ENCODE peak calls at places on chromosomes 11 and 22, in five cellular contexts. One of them, this sample, is unnamed.

GRCh38 chr22:45688606-45689080 is 17.0 kb downstream of the ATXN10 start:
- DNase-seq in aorta: no peak
- DNase-seq in EL: peak
- DNase-seq in sigmoid colon: no peak
- DNase-seq in ELR: peak
- DNase-seq in this sample: peak

GRCh38 chr22:37906364-37907008 is 389 bp downstream of the MICALL1 start:
- DNase-seq in ELR: peak
- DNase-seq in EL: peak
- DNase-seq in aorta: no peak
- DNase-seq in sigmoid colon: peak
- DNase-seq in this sample: no peak

GRCh38 chr11:7306900-7307299 is 55.2 kb downstream of the SYT9 start:
- DNase-seq in sigmoid colon: no peak
- DNase-seq in ELR: no peak
- DNase-seq in EL: no peak
- DNase-seq in aorta: no peak
- DNase-seq in this sample: no peak

GRCh38 chr11:2944953-2945756 is 15.9 kb upstream of the PHLDA2 start:
- DNase-seq in ELR: peak
- DNase-seq in sigmoid colon: peak
- DNase-seq in EL: peak
- DNase-seq in aorta: peak
- DNase-seq in this sample: peak

GRCh38 chr11:11253995-11254394 is 99.1 kb downstream of the CSNK2A3 start:
- DNase-seq in sigmoid colon: no peak
- DNase-seq in ELR: no peak
- DNase-seq in aorta: no peak
- DNase-seq in EL: no peak
- DNase-seq in this sample: no peak

GRCh38 chr22:25493794-25494193 is 70.7 kb upstream of the GRK3 start:
- DNase-seq in EL: no peak
- DNase-seq in ELR: no peak
- DNase-seq in sigmoid colon: no peak
- DNase-seq in aorta: no peak
- DNase-seq in this sample: no peak

GRCh38 chr11:101306721-101307120 is 177.1 kb upstream of the PGR start:
- DNase-seq in ELR: no peak
- DNase-seq in sigmoid colon: no peak
- DNase-seq in aorta: no peak
- DNase-seq in EL: no peak
- DNase-seq in this sample: no peak

GRCh38 chr11:69627551-69627950 is 13.4 kb upstream of the CCND1 start:
- DNase-seq in aorta: no peak
- DNase-seq in EL: no peak
- DNase-seq in sigmoid colon: no peak
- DNase-seq in ELR: no peak
- DNase-seq in this sample: no peak

GRCh38 chr22:50115693-50116092 is 25.9 kb downstream of the MOV10L1 start:
- DNase-seq in sigmoid colon: peak
- DNase-seq in aorta: no peak
- DNase-seq in ELR: peak
- DNase-seq in EL: peak
- DNase-seq in this sample: peak

This sample was measured in EH.